ENCODE peak calls at places on chromosomes 4 and X, in nine cellular contexts. F is T1000, E is psoas muscle, C is K562, X is Right ventricle myocardium superior, M is left ventricle myocardium superior, A is AG08396, T is hippocampal formation, Q is HS-5. S is an unnamed sample.

GRCh38 chrX:51899741-51900140 is 6.3 kb downstream of the MAGED1 start:
- DNase-seq in E (no peak), X (no peak), T (no peak), F (no peak), M (no peak), C (no peak), A (no peak), Q (no peak), S (no peak)

GRCh38 chrX:133781174-133781573 is 204.2 kb downstream of the GPC3 start:
- DNase-seq in A (no peak), T (no peak), Q (no peak), X (no peak), F (no peak), E (no peak), M (no peak), C (no peak), S (no peak)

GRCh38 chr4:154049457-154050181 is 260.7 kb upstream of the SFRP2 start:
- DNase-seq in X (no peak), C (peak; percentile 19), A (no peak), Q (no peak), F (no peak), T (no peak), E (no peak), M (no peak), S (no peak)

GRCh38 chr4:121182296-121182695 is 18.2 kb upstream of the TNIP3 start:
- DNase-seq in E (no peak), M (no peak), T (peak; percentile 12), Q (no peak), X (no peak), C (no peak), A (no peak), F (no peak), S (no peak)

GRCh38 chrX:103275947-103276567 is 493 bp downstream of the TCEAL5 start:
- DNase-seq in M (no peak), E (no peak), F (no peak), Q (no peak), C (no peak), A (no peak), T (no peak), X (no peak), S (no peak)

GRCh38 chr4:23966720-23967119 is 76.9 kb upstream of the PPARGC1A start:
- DNase-seq in E (no peak), F (no peak), A (no peak), C (no peak), Q (no peak), T (no peak), X (no peak), M (no peak), S (no peak)

GRCh38 chr4:135492439-135492838 is 1290.8 kb upstream of the PABPC4L start:
- DNase-seq in C (no peak), E (no peak), A (no peak), M (no peak), Q (no peak), X (no peak), T (no peak), F (no peak), S (no peak)

GRCh38 chr4:70778888-70779422 is 57.2 kb downstream of the RUFY3 start:
- DNase-seq in C (no peak), T (no peak), E (no peak), M (no peak), A (peak; percentile 28), F (no peak), Q (no peak), X (no peak), S (no peak)

GRCh38 chr4:20276848-20277247 is 25.1 kb downstream of the SLIT2 start:
- DNase-seq in C (no peak), M (no peak), Q (no peak), A (no peak), X (no peak), F (no peak), E (no peak), T (no peak), S (no peak)

GRCh38 chr4:75598390-75598789 is 31.9 kb downstream of the CDKL2 start:
- DNase-seq in F (no peak), C (no peak), X (no peak), E (no peak), T (no peak), A (peak; percentile 11), M (no peak), Q (no peak), S (peak; percentile 10)

GRCh38 chr4:88982757-88983156 is 74.2 kb downstream of the FAM13A start:
- DNase-seq in M (no peak), A (no peak), T (no peak), X (no peak), E (no peak), C (no peak), Q (no peak), F (no peak), S (no peak)

GRCh38 chr4:144575181-144575580 is 70.8 kb upstream of the HHIP start:
- DNase-seq in M (no peak), C (no peak), T (peak; percentile 26), E (no peak), Q (no peak), A (no peak), F (no peak), X (no peak), S (no peak)

GRCh38 chrX:39331062-39331704 is 529.9 kb downstream of the MID1IP1 start:
- DNase-seq in E (no peak), M (no peak), X (no peak), C (no peak), T (no peak), Q (no peak), F (no peak), A (no peak), S (no peak)

GRCh38 chr4:1055721-1056590 is 44.5 kb downstream of the FGFRL1 start:
- DNase-seq in C (peak; percentile 84), F (no peak), A (no peak), X (no peak), M (peak; percentile 49), E (no peak), Q (no peak), T (no peak), S (no peak)

GRCh38 chr4:184039963-184040383 is 134.9 kb downstream of the STOX2 start:
- DNase-seq in M (peak; percentile 43), E (no peak), F (no peak), Q (no peak), T (no peak), X (no peak), A (peak; percentile 12), C (no peak), S (no peak)

GRCh38 chr4:78864405-78865024 is 74.7 kb downstream of the PAQR3 start:
- DNase-seq in F (no peak), T (peak; percentile 82), A (peak; percentile 37), X (no peak), Q (peak; percentile 34), E (no peak), C (peak; percentile 24), M (no peak), S (peak; percentile 56)

GRCh38 chrX:119757979-119758681 is at the start of gene SOWAHD:
- DNase-seq in C (peak; percentile 52), X (peak; percentile 63), F (peak; percentile 2), T (no peak), M (peak; percentile 44), Q (no peak), E (peak; percentile 34), A (no peak), S (no peak)

GRCh38 chr4:11615601-11616000 is 186.9 kb upstream of the HS3ST1 start:
- DNase-seq in C (no peak), E (no peak), Q (no peak), M (no peak), X (no peak), A (no peak), T (no peak), F (no peak), S (no peak)

GRCh38 chr4:29588615-29589014 is 1131.6 kb upstream of the PCDH7 start:
- DNase-seq in F (no peak), T (no peak), M (no peak), X (no peak), C (no peak), A (no peak), Q (peak; percentile 19), E (no peak), S (no peak)

GRCh38 chrX:149979126-149979644 is 40.9 kb upstream of the EOLA2 start:
- DNase-seq in M (no peak), A (no peak), E (no peak), C (no peak), Q (no peak), T (no peak), X (no peak), F (no peak), S (no peak)